ENCODE peak calls at places on chromosomes 5 and 9, in eight cellular contexts. M is nucleus accumbens, B is globus pallidus, P is H9, J is PC-3, C is frontal cortex, O is heart left ventricle, K is PC-9. H is an unnamed sample.

GRCh38 chr9:97564291-97565175 is 63.1 kb downstream of the TMOD1 start:
- DNase-seq in M (no peak), B (no peak), P (peak; percentile 16), J (peak; percentile 64), C (no peak), O (no peak), K (peak; percentile 70), H (peak; percentile 54)

GRCh38 chr9:38331141-38331540 is 61.4 kb upstream of the ALDH1B1 start:
- DNase-seq in M (no peak), B (no peak), P (no peak), J (no peak), C (no peak), O (no peak), K (no peak), H (no peak)

GRCh38 chr9:96149881-96150280 is 152.1 kb downstream of the HSD17B3 start:
- DNase-seq in M (no peak), B (no peak), P (no peak), J (no peak), C (no peak), O (no peak), K (no peak), H (no peak)

GRCh38 chr9:131585375-131585774 is 40.1 kb downstream of the PRRT1B start:
- DNase-seq in M (no peak), B (no peak), P (no peak), J (no peak), C (no peak), O (no peak), K (no peak), H (no peak)

GRCh38 chr9:76564300-76564699 is 105.3 kb downstream of the GCNT1 start:
- DNase-seq in M (no peak), B (no peak), P (no peak), J (no peak), C (no peak), O (no peak), K (no peak), H (no peak)

GRCh38 chr5:169100735-169101075 is 200.2 kb downstream of the SLIT3 start:
- DNase-seq in M (no peak), B (no peak), P (no peak), J (peak; percentile 87), C (no peak), O (no peak), K (no peak), H (no peak)

GRCh38 chr5:104628906-104629305 is 1066.3 kb upstream of the NUDT12 start:
- DNase-seq in M (no peak), B (no peak), P (no peak), J (peak; percentile 19), C (no peak), O (no peak), K (no peak), H (no peak)

GRCh38 chr9:4984171-4984570 is 901 bp upstream of the JAK2 start:
- DNase-seq in M (peak; percentile 77), B (no peak), P (no peak), J (peak; percentile 36), C (no peak), O (no peak), K (no peak), H (no peak)

GRCh38 chr9:110997847-110998246 is 40.4 kb downstream of the LPAR1 start:
- DNase-seq in M (no peak), B (no peak), P (no peak), J (peak; percentile 30), C (no peak), O (no peak), K (no peak), H (no peak)

GRCh38 chr5:113682497-113683136 is 169.1 kb downstream of the YTHDC2 start:
- DNase-seq in M (no peak), B (no peak), P (peak; percentile 34), J (peak; percentile 12), C (no peak), O (no peak), K (no peak), H (no peak)

GRCh38 chr5:60568646-60569045 is 131.3 kb downstream of the DEPDC1B start:
- DNase-seq in M (no peak), B (no peak), P (no peak), J (no peak), C (no peak), O (no peak), K (no peak), H (no peak)

GRCh38 chr5:180172447-180173197 is 36.4 kb downstream of the RASGEF1C start:
- DNase-seq in M (no peak), B (peak; percentile 77), P (no peak), J (no peak), C (no peak), O (peak; percentile 41), K (no peak), H (peak; percentile 68)

GRCh38 chr5:179243333-179243732 is 101.9 kb downstream of the ADAMTS2 start:
- DNase-seq in M (peak; percentile 71), B (peak; percentile 96), P (peak; percentile 4), J (no peak), C (peak; percentile 63), O (peak; percentile 8), K (no peak), H (no peak)

GRCh38 chr5:98309785-98310566 is 463.5 kb upstream of the RGMB start:
- DNase-seq in M (peak; percentile 2), B (peak; percentile 47), P (peak; percentile 74), J (peak; percentile 99), C (no peak), O (no peak), K (peak; percentile 57), H (no peak)

GRCh38 chr5:90479611-90480385 is 5.1 kb downstream of the POLR3G start:
- DNase-seq in M (no peak), B (no peak), P (no peak), J (peak; percentile 68), C (no peak), O (no peak), K (no peak), H (no peak)

GRCh38 chr5:143065185-143065584 is 295.0 kb downstream of the ARHGAP26 start:
- DNase-seq in M (no peak), B (no peak), P (no peak), J (no peak), C (no peak), O (no peak), K (no peak), H (no peak)

GRCh38 chr9:14349141-14349817 is 35.3 kb upstream of the NFIB start:
- DNase-seq in M (no peak), B (peak; percentile 38), P (no peak), J (no peak), C (peak; percentile 19), O (peak; percentile 40), K (no peak), H (peak; percentile 39)

GRCh38 chr9:127968046-127968445 is 12.7 kb downstream of the EEIG1 start:
- DNase-seq in M (no peak), B (no peak), P (no peak), J (peak; percentile 78), C (no peak), O (no peak), K (peak; percentile 87), H (peak; percentile 21)

GRCh38 chr9:130183133-130183762 is 11.0 kb downstream of the NCS1 start:
- DNase-seq in M (no peak), B (no peak), P (no peak), J (no peak), C (no peak), O (no peak), K (peak; percentile 64), H (no peak)

GRCh38 chr5:148386041-148386440 is 2.3 kb downstream of the FBXO38 start:
- DNase-seq in M (no peak), B (no peak), P (no peak), J (peak; percentile 72), C (no peak), O (no peak), K (peak; percentile 5), H (no peak)

GRCh38 chr5:157918811-157919742 is 60.1 kb upstream of the CLINT1 start:
- DNase-seq in M (no peak), B (no peak), P (no peak), J (no peak), C (no peak), O (no peak), K (no peak), H (no peak)

GRCh38 chr5:133247881-133248642 is 196.2 kb downstream of the HSPA4 start:
- DNase-seq in M (no peak), B (no peak), P (peak; percentile 84), J (no peak), C (no peak), O (no peak), K (peak; percentile 11), H (no peak)